ENCODE peak calls at places on chromosomes 7 and 10, in eight cellular contexts. X, R, I, W, K, S, P and Y are unnamed samples.

GRCh38 chr10:81874878-81875679 is at the start of gene NRG3:
- DNase-seq in X (no peak), R (no peak), I (peak), W (peak), K (no peak), S (no peak), P (no peak), Y (no peak)

GRCh38 chr7:22418251-22419046 is 61.5 kb upstream of the RAPGEF5 start:
- DNase-seq in X (no peak), R (no peak), I (no peak), W (no peak), K (no peak), S (no peak), P (peak), Y (no peak)

GRCh38 chr7:75858430-75858829 is 20.4 kb upstream of the RHBDD2 start:
- DNase-seq in X (no peak), R (no peak), I (no peak), W (no peak), K (no peak), S (no peak), P (no peak), Y (no peak)

GRCh38 chr7:106957766-106958165 is 86.7 kb upstream of the PRKAR2B start:
- DNase-seq in X (peak), R (peak), I (no peak), W (no peak), K (no peak), S (no peak), P (no peak), Y (peak)

GRCh38 chr10:30583778-30584415 is 45.7 kb downstream of the LYZL2 start:
- DNase-seq in X (peak), R (peak), I (no peak), W (no peak), K (peak), S (no peak), P (peak), Y (no peak)

GRCh38 chr7:1995426-1995825 is 237.3 kb downstream of the MAD1L1 start:
- DNase-seq in X (no peak), R (no peak), I (no peak), W (no peak), K (no peak), S (no peak), P (no peak), Y (no peak)

GRCh38 chr7:14821757-14822480 is 80.6 kb downstream of the DGKB start:
- DNase-seq in X (peak), R (no peak), I (no peak), W (no peak), K (no peak), S (no peak), P (no peak), Y (no peak)

GRCh38 chr10:132005147-132005546 is 23.4 kb upstream of the BNIP3 start:
- DNase-seq in X (no peak), R (no peak), I (no peak), W (no peak), K (no peak), S (no peak), P (no peak), Y (no peak)

GRCh38 chr10:108204528-108205313 is 1040.2 kb upstream of the SORCS1 start:
- DNase-seq in X (peak), R (peak), I (peak), W (no peak), K (no peak), S (no peak), P (no peak), Y (no peak)

GRCh38 chr10:61752111-61753011 is 89.6 kb downstream of the CABCOCO1 start:
- DNase-seq in X (peak), R (peak), I (no peak), W (no peak), K (no peak), S (no peak), P (no peak), Y (no peak)

GRCh38 chr10:116886772-116887171 is 37.5 kb downstream of the ENO4 start:
- DNase-seq in X (no peak), R (no peak), I (no peak), W (no peak), K (no peak), S (no peak), P (no peak), Y (no peak)

GRCh38 chr7:129122751-129123516 is 21.6 kb upstream of the TSPAN33 start:
- DNase-seq in X (no peak), R (peak), I (no peak), W (no peak), K (no peak), S (no peak), P (no peak), Y (peak)

GRCh38 chr7:74038194-74038961 is 10.4 kb downstream of the ELN start:
- DNase-seq in X (no peak), R (no peak), I (no peak), W (no peak), K (no peak), S (no peak), P (no peak), Y (no peak)

GRCh38 chr7:18590744-18591340 is 95.3 kb downstream of the HDAC9 start:
- DNase-seq in X (peak), R (peak), I (peak), W (no peak), K (peak), S (peak), P (no peak), Y (no peak)

GRCh38 chr7:71793251-71793650 is 618.9 kb downstream of the CALN1 start:
- DNase-seq in X (peak), R (no peak), I (no peak), W (no peak), K (no peak), S (peak), P (no peak), Y (no peak)

DNA sequence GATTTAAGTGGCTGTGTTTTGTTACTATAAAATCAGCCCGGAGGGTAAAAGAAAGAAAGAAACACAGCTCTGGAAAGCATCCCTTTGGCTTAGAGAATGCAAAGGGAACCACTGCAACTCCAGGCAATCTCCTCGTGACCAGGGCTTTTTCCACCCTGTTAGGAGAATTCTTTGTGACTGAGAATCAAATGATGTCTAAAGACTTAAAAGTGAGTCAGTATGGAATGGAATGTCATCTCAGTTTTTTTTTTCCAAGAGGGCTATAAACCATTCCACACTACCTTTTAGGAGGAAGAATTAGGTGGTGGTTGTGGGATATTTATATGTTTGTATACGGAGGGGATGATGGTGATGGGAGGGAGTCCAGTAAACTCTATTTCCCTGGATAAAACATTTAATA is 334.7 kb downstream of the SUGCT start:
- DNase-seq in X (peak), R (peak), I (no peak), W (no peak), K (no peak), S (peak), P (no peak), Y (no peak)
- TF ChIP-seq CTCF in X (no peak), R (no peak), I (no peak), W (no peak), K (no peak), S (no peak), P (no peak), Y (no peak)

GRCh38 chr10:125086716-125087115 is 73.6 kb downstream of the CTBP2 start:
- DNase-seq in X (no peak), R (no peak), I (no peak), W (peak), K (no peak), S (no peak), P (no peak), Y (no peak)
- TF ChIP-seq CTCF in X (no peak), R (no peak), I (no peak), W (no peak), K (no peak), S (no peak), P (no peak), Y (no peak)

GRCh38 chr10:18687195-18687594 is 28.0 kb downstream of the ARL5B start:
- DNase-seq in X (no peak), R (no peak), I (no peak), W (no peak), K (no peak), S (no peak), P (no peak), Y (no peak)
- TF ChIP-seq CTCF in X (no peak), R (no peak), I (no peak), W (no peak), K (no peak), S (no peak), P (no peak), Y (no peak)

GRCh38 chr7:25031007-25031406 is 51.0 kb upstream of the OSBPL3 start:
- DNase-seq in X (peak), R (no peak), I (no peak), W (no peak), K (no peak), S (no peak), P (peak), Y (no peak)

GRCh38 chr7:25029075-25029474 is 49.1 kb upstream of the OSBPL3 start:
- DNase-seq in X (no peak), R (no peak), I (peak), W (no peak), K (no peak), S (no peak), P (no peak), Y (no peak)

GRCh38 chr7:25028370-25028971 is 48.5 kb upstream of the OSBPL3 start:
- DNase-seq in X (peak), R (peak), I (no peak), W (no peak), K (peak), S (peak), P (no peak), Y (no peak)

GRCh38 chr7:25026156-25026555 is 46.2 kb upstream of the OSBPL3 start:
- DNase-seq in X (no peak), R (no peak), I (no peak), W (no peak), K (no peak), S (no peak), P (no peak), Y (no peak)

DNA sequence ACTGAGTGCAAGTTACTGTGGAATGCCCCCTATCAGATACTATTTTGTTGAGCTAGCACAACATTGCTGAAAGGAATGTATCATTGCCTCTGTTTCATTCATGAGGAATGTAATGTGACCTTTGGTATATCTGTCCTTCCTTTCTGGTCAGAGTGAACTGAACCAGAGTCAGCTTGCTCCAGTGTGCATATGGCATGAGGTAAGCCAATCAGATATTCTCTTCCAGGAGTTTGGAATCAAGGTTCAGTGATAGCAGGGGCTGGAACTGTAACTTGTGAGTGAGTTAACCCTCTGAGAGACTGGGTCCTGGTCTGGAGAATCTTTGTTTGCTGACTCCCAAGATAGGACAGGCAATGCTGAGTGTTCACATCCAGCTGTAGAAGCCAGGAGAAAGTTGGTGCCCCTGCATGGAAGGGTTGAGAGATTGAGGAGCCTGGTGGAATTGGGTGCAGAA is 45.3 kb upstream of the OSBPL3 start:
- DNase-seq in X (peak), R (peak), I (peak), W (no peak), K (peak), S (peak), P (no peak), Y (no peak)
- TF ChIP-seq CTCF in X (no peak), R (no peak), I (no peak), W (no peak), K (peak), S (no peak), P (no peak), Y (no peak)

GRCh38 chr7:27433581-27433980 is 191.0 kb downstream of the EVX1 start:
- DNase-seq in X (no peak), R (no peak), I (no peak), W (no peak), K (no peak), S (no peak), P (no peak), Y (no peak)

GRCh38 chr7:27435461-27435860 is 192.9 kb downstream of the EVX1 start:
- DNase-seq in X (no peak), R (no peak), I (no peak), W (no peak), K (no peak), S (peak), P (peak), Y (no peak)

GRCh38 chr7:27438878-27439589 is 196.4 kb downstream of the EVX1 start:
- DNase-seq in X (no peak), R (no peak), I (no peak), W (no peak), K (no peak), S (no peak), P (peak), Y (no peak)

GRCh38 chr7:27431465-27431864 is 188.9 kb downstream of the EVX1 start:
- DNase-seq in X (no peak), R (no peak), I (no peak), W (no peak), K (no peak), S (no peak), P (peak), Y (no peak)

DNA sequence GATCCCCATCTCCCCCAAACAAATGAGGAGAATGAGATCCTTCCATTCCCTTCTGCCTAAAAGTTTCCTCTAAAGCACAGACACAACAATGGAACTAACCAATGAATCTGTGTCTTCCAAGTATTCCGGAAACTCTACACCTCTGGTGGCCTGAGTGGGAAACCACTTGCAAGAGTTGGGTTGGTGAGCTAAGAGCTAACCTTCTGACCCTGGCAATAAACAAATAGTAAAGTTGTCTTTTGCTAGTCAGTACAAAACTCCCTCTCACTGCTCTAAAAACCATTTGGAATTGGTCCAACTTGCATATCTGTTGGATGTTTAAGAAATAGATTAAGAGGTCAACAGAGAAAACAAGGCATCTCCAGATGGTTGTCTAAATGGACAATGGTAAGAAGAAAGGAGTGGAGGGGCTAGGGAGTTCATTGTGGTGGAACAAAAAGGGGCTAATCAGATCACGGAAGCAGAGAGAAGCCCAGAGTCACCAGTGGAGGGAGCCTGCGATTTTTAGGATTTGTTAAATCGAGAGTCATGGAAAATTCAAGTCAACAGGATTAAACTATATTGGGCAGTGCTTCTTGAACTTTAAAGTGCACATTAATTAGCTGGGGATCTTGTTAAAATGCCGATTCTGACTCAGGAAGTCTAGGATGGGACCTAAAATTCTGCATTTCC is 192.3 kb downstream of the EVX1 start:
- DNase-seq in X (no peak), R (no peak), I (no peak), W (no peak), K (no peak), S (no peak), P (peak), Y (no peak)
- TF ChIP-seq CTCF in X (no peak), R (no peak), I (peak), W (no peak), K (peak), S (no peak), P (no peak), Y (no peak)

GRCh38 chr7:143323650-143324049 is 7.7 kb downstream of the CLCN1 start:
- DNase-seq in X (no peak), R (no peak), I (no peak), W (no peak), K (no peak), S (no peak), P (no peak), Y (no peak)

GRCh38 chr7:143322646-143323343 is 6.9 kb downstream of the CLCN1 start:
- DNase-seq in X (no peak), R (no peak), I (no peak), W (no peak), K (no peak), S (no peak), P (no peak), Y (no peak)

GRCh38 chr7:143321242-143321641 is 5.3 kb downstream of the CLCN1 start:
- DNase-seq in X (no peak), R (no peak), I (no peak), W (no peak), K (no peak), S (no peak), P (no peak), Y (no peak)

GRCh38 chr7:143320620-143321019 is 4.7 kb downstream of the CLCN1 start:
- DNase-seq in X (no peak), R (no peak), I (no peak), W (no peak), K (no peak), S (no peak), P (no peak), Y (no peak)

DNA sequence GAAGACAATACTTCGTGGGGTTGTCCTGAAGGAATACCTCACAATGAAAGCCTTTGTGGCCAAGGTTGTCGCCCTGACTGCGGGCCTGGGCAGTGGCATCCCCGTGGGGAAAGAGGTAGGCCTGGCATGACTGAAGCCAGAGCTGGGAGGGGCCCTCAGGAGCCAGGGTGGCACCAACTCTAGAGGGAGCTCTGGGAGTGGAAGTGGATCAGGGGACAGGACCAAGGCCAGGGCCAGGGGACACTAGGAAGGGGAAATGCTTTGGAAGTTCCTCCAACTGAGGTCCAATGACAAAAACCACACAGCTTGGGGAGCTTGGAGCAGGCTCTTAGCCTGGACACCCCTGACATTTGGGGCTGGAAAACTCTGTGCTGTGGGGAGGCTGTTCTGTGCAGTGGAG is 5.8 kb downstream of the CLCN1 start:
- DNase-seq in X (no peak), R (no peak), I (no peak), W (no peak), K (no peak), S (no peak), P (no peak), Y (no peak)
- TF ChIP-seq CTCF in X (peak), R (no peak), I (peak), W (no peak), K (no peak), S (no peak), P (no peak), Y (peak)